ENCODE peak calls at places on chromosomes 1 and 21, in six cellular contexts. Y, G, F, P, O and J are unnamed samples.

GRCh38 chr1:220908757-220909156 is 29.5 kb downstream of the HLX start:
- DNase-seq in Y (no peak), G (no peak), F (no peak), P (no peak), O (peak), J (peak)

GRCh38 chr1:103106426-103107321 is 1.6 kb downstream of the COL11A1 start:
- DNase-seq in Y (no peak), G (peak), F (no peak), P (peak), O (peak), J (peak)

GRCh38 chr1:32786856-32787255 is 30.3 kb downstream of the YARS1 start:
- DNase-seq in Y (no peak), G (no peak), F (no peak), P (no peak), O (no peak), J (no peak)

GRCh38 chr1:27000092-27000816 is 6.8 kb downstream of the TRNP1 start:
- DNase-seq in Y (no peak), G (no peak), F (no peak), P (no peak), O (peak), J (no peak)

GRCh38 chr1:12067900-12068821 is 5.1 kb downstream of the TNFRSF8 start:
- DNase-seq in Y (peak), G (peak), F (no peak), P (no peak), O (peak), J (no peak)

GRCh38 chr1:86913399-86913895 is 479 bp downstream of the SELENOF start:
- DNase-seq in Y (peak), G (no peak), F (no peak), P (no peak), O (peak), J (no peak)

GRCh38 chr1:153928776-153929432 is 6.1 kb upstream of the GATAD2B start:
- DNase-seq in Y (no peak), G (no peak), F (no peak), P (no peak), O (no peak), J (no peak)

GRCh38 chr1:55531644-55532043 is 316.5 kb upstream of the USP24 start:
- DNase-seq in Y (no peak), G (no peak), F (no peak), P (no peak), O (no peak), J (no peak)

GRCh38 chr1:39754906-39755504 is 16.1 kb downstream of the OXCT2 start:
- DNase-seq in Y (no peak), G (no peak), F (no peak), P (no peak), O (no peak), J (peak)

GRCh38 chr21:45826733-45827692 is 154.6 kb upstream of the COL6A1 start:
- DNase-seq in Y (no peak), G (no peak), F (no peak), P (no peak), O (no peak), J (no peak)

GRCh38 chr1:168709896-168710305 is 19.1 kb downstream of the DPT start:
- DNase-seq in Y (no peak), G (no peak), F (no peak), P (no peak), O (no peak), J (no peak)